ENCODE peak calls at places on chromosomes 11 and 22, in nine cellular contexts. One of them, this sample, is unnamed.

GRCh38 chr11:112412383-112412782 is 151.7 kb upstream of the PLET1 start:
- DNase-seq in A549: no peak
- DNase-seq in progenitor cell of endocrine pancreas: no peak
- DNase-seq in IMR-90: no peak
- DNase-seq in body of pancreas: no peak
- DNase-seq in sigmoid colon: no peak
- DNase-seq in fibroblast of lung: no peak
- DNase-seq in right atrium auricular region: no peak
- DNase-seq in kidney epithelial cell: no peak
- DNase-seq in this sample: no peak

GRCh38 chr22:37894939-37895670 is 11.0 kb upstream of the MICALL1 start:
- DNase-seq in right atrium auricular region: no peak
- DNase-seq in body of pancreas: no peak
- DNase-seq in progenitor cell of endocrine pancreas: no peak
- DNase-seq in fibroblast of lung: no peak
- DNase-seq in kidney epithelial cell: no peak
- DNase-seq in sigmoid colon: no peak
- DNase-seq in A549: no peak
- DNase-seq in IMR-90: no peak
- DNase-seq in this sample: no peak

GRCh38 chr11:2202071-2202899 is 30.7 kb upstream of the TH start:
- DNase-seq in IMR-90: no peak
- DNase-seq in kidney epithelial cell: no peak
- DNase-seq in body of pancreas: peak
- DNase-seq in right atrium auricular region: no peak
- DNase-seq in sigmoid colon: peak
- DNase-seq in progenitor cell of endocrine pancreas: no peak
- DNase-seq in fibroblast of lung: no peak
- DNase-seq in A549: no peak
- DNase-seq in this sample: no peak

GRCh38 chr11:114678125-114679036 is at the start of gene NXPE2:
- DNase-seq in right atrium auricular region: no peak
- DNase-seq in IMR-90: peak
- DNase-seq in sigmoid colon: no peak
- DNase-seq in body of pancreas: no peak
- DNase-seq in fibroblast of lung: no peak
- DNase-seq in A549: peak
- DNase-seq in progenitor cell of endocrine pancreas: no peak
- DNase-seq in kidney epithelial cell: peak
- DNase-seq in this sample: no peak

GRCh38 chr11:117197516-117198456 is 1.4 kb upstream of the TAGLN start:
- DNase-seq in right atrium auricular region: no peak
- DNase-seq in progenitor cell of endocrine pancreas: no peak
- DNase-seq in A549: peak
- DNase-seq in IMR-90: peak
- DNase-seq in body of pancreas: no peak
- DNase-seq in kidney epithelial cell: no peak
- DNase-seq in sigmoid colon: peak
- DNase-seq in fibroblast of lung: peak
- DNase-seq in this sample: no peak

GRCh38 chr11:78138694-78139421 is 568 bp downstream of the ALG8 start:
- DNase-seq in progenitor cell of endocrine pancreas: no peak
- DNase-seq in A549: peak
- DNase-seq in fibroblast of lung: no peak
- DNase-seq in IMR-90: peak
- DNase-seq in body of pancreas: no peak
- DNase-seq in sigmoid colon: no peak
- DNase-seq in right atrium auricular region: no peak
- DNase-seq in kidney epithelial cell: no peak
- DNase-seq in this sample: no peak

GRCh38 chr11:126407682-126408288 is 52.3 kb downstream of the ST3GAL4 start:
- DNase-seq in A549: no peak
- DNase-seq in progenitor cell of endocrine pancreas: no peak
- DNase-seq in body of pancreas: no peak
- DNase-seq in fibroblast of lung: no peak
- DNase-seq in right atrium auricular region: no peak
- DNase-seq in sigmoid colon: no peak
- DNase-seq in kidney epithelial cell: no peak
- DNase-seq in IMR-90: no peak
- DNase-seq in this sample: no peak

GRCh38 chr11:35274909-35275807 is 136.2 kb downstream of the CD44 start:
- DNase-seq in sigmoid colon: peak
- DNase-seq in body of pancreas: peak
- DNase-seq in A549: peak
- DNase-seq in right atrium auricular region: no peak
- DNase-seq in kidney epithelial cell: no peak
- DNase-seq in IMR-90: no peak
- DNase-seq in fibroblast of lung: peak
- DNase-seq in progenitor cell of endocrine pancreas: no peak
- DNase-seq in this sample: no peak

GRCh38 chr11:66878554-66878953 is 21.7 kb downstream of the LRFN4 start:
- DNase-seq in kidney epithelial cell: no peak
- DNase-seq in IMR-90: peak
- DNase-seq in body of pancreas: no peak
- DNase-seq in A549: no peak
- DNase-seq in fibroblast of lung: peak
- DNase-seq in progenitor cell of endocrine pancreas: no peak
- DNase-seq in sigmoid colon: no peak
- DNase-seq in right atrium auricular region: no peak
- DNase-seq in this sample: no peak

GRCh38 chr11:15117751-15118150 is 3.0 kb downstream of the INSC start:
- DNase-seq in fibroblast of lung: no peak
- DNase-seq in A549: no peak
- DNase-seq in kidney epithelial cell: no peak
- DNase-seq in progenitor cell of endocrine pancreas: no peak
- DNase-seq in sigmoid colon: no peak
- DNase-seq in IMR-90: no peak
- DNase-seq in body of pancreas: no peak
- DNase-seq in right atrium auricular region: no peak
- DNase-seq in this sample: peak

GRCh38 chr22:29737251-29738117 is 17.7 kb downstream of the CABP7 start:
- DNase-seq in fibroblast of lung: peak
- DNase-seq in right atrium auricular region: no peak
- DNase-seq in kidney epithelial cell: no peak
- DNase-seq in progenitor cell of endocrine pancreas: no peak
- DNase-seq in A549: no peak
- DNase-seq in sigmoid colon: no peak
- DNase-seq in body of pancreas: no peak
- DNase-seq in IMR-90: no peak
- DNase-seq in this sample: no peak

GRCh38 chr22:46614070-46614931 is 5.9 kb upstream of the GRAMD4 start:
- DNase-seq in kidney epithelial cell: no peak
- DNase-seq in right atrium auricular region: no peak
- DNase-seq in progenitor cell of endocrine pancreas: no peak
- DNase-seq in fibroblast of lung: no peak
- DNase-seq in sigmoid colon: no peak
- DNase-seq in A549: no peak
- DNase-seq in body of pancreas: no peak
- DNase-seq in IMR-90: no peak
- DNase-seq in this sample: no peak

GRCh38 chr11:109508185-109508584 is 86.2 kb downstream of the C11orf87 start:
- DNase-seq in fibroblast of lung: no peak
- DNase-seq in sigmoid colon: no peak
- DNase-seq in A549: no peak
- DNase-seq in kidney epithelial cell: no peak
- DNase-seq in body of pancreas: no peak
- DNase-seq in IMR-90: no peak
- DNase-seq in progenitor cell of endocrine pancreas: no peak
- DNase-seq in right atrium auricular region: no peak
- DNase-seq in this sample: no peak

GRCh38 chr11:94058630-94059029 is 37.5 kb downstream of the HEPHL1 start:
- DNase-seq in fibroblast of lung: no peak
- DNase-seq in progenitor cell of endocrine pancreas: no peak
- DNase-seq in IMR-90: no peak
- DNase-seq in right atrium auricular region: no peak
- DNase-seq in body of pancreas: no peak
- DNase-seq in kidney epithelial cell: no peak
- DNase-seq in sigmoid colon: no peak
- DNase-seq in A549: no peak
- DNase-seq in this sample: no peak

GRCh38 chr11:12122083-12122482 is 11.7 kb downstream of the MICAL2 start:
- DNase-seq in fibroblast of lung: no peak
- DNase-seq in progenitor cell of endocrine pancreas: no peak
- DNase-seq in sigmoid colon: no peak
- DNase-seq in body of pancreas: peak
- DNase-seq in right atrium auricular region: no peak
- DNase-seq in IMR-90: no peak
- DNase-seq in kidney epithelial cell: no peak
- DNase-seq in A549: peak
- DNase-seq in this sample: no peak

GRCh38 chr22:43821606-43822425 is 9.7 kb upstream of the EFCAB6 start:
- DNase-seq in fibroblast of lung: no peak
- DNase-seq in right atrium auricular region: peak
- DNase-seq in sigmoid colon: no peak
- DNase-seq in IMR-90: no peak
- DNase-seq in body of pancreas: no peak
- DNase-seq in kidney epithelial cell: no peak
- DNase-seq in A549: no peak
- DNase-seq in progenitor cell of endocrine pancreas: no peak
- DNase-seq in this sample: peak

DNA sequence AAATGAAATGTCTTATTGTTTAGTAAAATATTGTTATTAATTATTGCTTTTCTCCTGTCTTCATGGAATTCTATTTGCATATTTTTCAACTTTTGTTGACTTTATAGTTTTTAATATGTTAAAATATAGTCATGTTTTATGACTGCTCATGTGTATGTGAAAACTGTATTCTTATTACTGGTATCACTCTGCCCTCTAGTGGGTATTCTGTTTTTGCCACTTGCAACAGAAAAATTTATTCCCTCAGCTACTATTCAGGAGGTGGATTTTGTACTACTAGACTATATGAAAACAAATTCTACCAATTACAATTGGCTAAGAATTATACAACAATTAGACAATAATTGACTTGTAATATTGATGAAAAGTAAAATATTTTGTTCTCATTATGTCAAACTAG is 45.0 kb downstream of the OR4C6 start:
- DNase-seq in right atrium auricular region: no peak
- DNase-seq in IMR-90: peak
- DNase-seq in fibroblast of lung: peak
- DNase-seq in body of pancreas: no peak
- DNase-seq in sigmoid colon: no peak
- DNase-seq in A549: peak
- DNase-seq in progenitor cell of endocrine pancreas: no peak
- DNase-seq in kidney epithelial cell: no peak
- DNase-seq in this sample: no peak
- TF ChIP-seq CTCF in right atrium auricular region: no peak
- TF ChIP-seq CTCF in IMR-90: peak
- TF ChIP-seq CTCF in fibroblast of lung: peak
- TF ChIP-seq CTCF in body of pancreas: peak
- TF ChIP-seq CTCF in sigmoid colon: no peak
- TF ChIP-seq CTCF in A549: peak
- TF ChIP-seq CTCF in progenitor cell of endocrine pancreas: peak
- TF ChIP-seq CTCF in kidney epithelial cell: peak
- TF ChIP-seq CTCF in this sample: peak

GRCh38 chr11:132405728-132406127 is 1035.3 kb downstream of the NTM start:
- DNase-seq in fibroblast of lung: no peak
- DNase-seq in kidney epithelial cell: no peak
- DNase-seq in sigmoid colon: no peak
- DNase-seq in A549: no peak
- DNase-seq in right atrium auricular region: no peak
- DNase-seq in progenitor cell of endocrine pancreas: no peak
- DNase-seq in body of pancreas: no peak
- DNase-seq in IMR-90: no peak
- DNase-seq in this sample: no peak

GRCh38 chr11:132414451-132414850 is 1044.0 kb downstream of the NTM start:
- DNase-seq in body of pancreas: no peak
- DNase-seq in A549: no peak
- DNase-seq in right atrium auricular region: no peak
- DNase-seq in sigmoid colon: no peak
- DNase-seq in fibroblast of lung: no peak
- DNase-seq in progenitor cell of endocrine pancreas: no peak
- DNase-seq in kidney epithelial cell: no peak
- DNase-seq in IMR-90: no peak
- DNase-seq in this sample: no peak

GRCh38 chr11:132409591-132410375 is 1039.4 kb downstream of the NTM start:
- DNase-seq in kidney epithelial cell: no peak
- DNase-seq in fibroblast of lung: no peak
- DNase-seq in IMR-90: no peak
- DNase-seq in body of pancreas: no peak
- DNase-seq in progenitor cell of endocrine pancreas: no peak
- DNase-seq in right atrium auricular region: no peak
- DNase-seq in A549: no peak
- DNase-seq in sigmoid colon: no peak
- DNase-seq in this sample: no peak

GRCh38 chr11:132408877-132409276 is 1038.5 kb downstream of the NTM start:
- DNase-seq in fibroblast of lung: no peak
- DNase-seq in body of pancreas: no peak
- DNase-seq in progenitor cell of endocrine pancreas: no peak
- DNase-seq in A549: no peak
- DNase-seq in kidney epithelial cell: no peak
- DNase-seq in IMR-90: no peak
- DNase-seq in right atrium auricular region: no peak
- DNase-seq in sigmoid colon: no peak
- DNase-seq in this sample: no peak

GRCh38 chr11:132410383-132410782 is 1040.0 kb downstream of the NTM start:
- DNase-seq in body of pancreas: no peak
- DNase-seq in progenitor cell of endocrine pancreas: no peak
- DNase-seq in fibroblast of lung: no peak
- DNase-seq in right atrium auricular region: no peak
- DNase-seq in IMR-90: no peak
- DNase-seq in A549: no peak
- DNase-seq in kidney epithelial cell: no peak
- DNase-seq in sigmoid colon: no peak
- DNase-seq in this sample: no peak
- TF ChIP-seq CTCF in body of pancreas: no peak
- TF ChIP-seq CTCF in progenitor cell of endocrine pancreas: no peak
- TF ChIP-seq CTCF in fibroblast of lung: no peak
- TF ChIP-seq CTCF in right atrium auricular region: no peak
- TF ChIP-seq CTCF in IMR-90: no peak
- TF ChIP-seq CTCF in A549: no peak
- TF ChIP-seq CTCF in kidney epithelial cell: no peak
- TF ChIP-seq CTCF in sigmoid colon: no peak
- TF ChIP-seq CTCF in this sample: no peak

GRCh38 chr11:61183645-61184044 is 19.7 kb upstream of the PGA3 start:
- DNase-seq in body of pancreas: no peak
- DNase-seq in A549: no peak
- DNase-seq in IMR-90: no peak
- DNase-seq in progenitor cell of endocrine pancreas: no peak
- DNase-seq in right atrium auricular region: no peak
- DNase-seq in sigmoid colon: peak
- DNase-seq in fibroblast of lung: no peak
- DNase-seq in kidney epithelial cell: no peak
- DNase-seq in this sample: no peak
- TF ChIP-seq CTCF in body of pancreas: no peak
- TF ChIP-seq CTCF in A549: no peak
- TF ChIP-seq CTCF in IMR-90: peak
- TF ChIP-seq CTCF in progenitor cell of endocrine pancreas: peak
- TF ChIP-seq CTCF in right atrium auricular region: no peak
- TF ChIP-seq CTCF in sigmoid colon: no peak
- TF ChIP-seq CTCF in fibroblast of lung: no peak
- TF ChIP-seq CTCF in kidney epithelial cell: no peak
- TF ChIP-seq CTCF in this sample: no peak

DNA sequence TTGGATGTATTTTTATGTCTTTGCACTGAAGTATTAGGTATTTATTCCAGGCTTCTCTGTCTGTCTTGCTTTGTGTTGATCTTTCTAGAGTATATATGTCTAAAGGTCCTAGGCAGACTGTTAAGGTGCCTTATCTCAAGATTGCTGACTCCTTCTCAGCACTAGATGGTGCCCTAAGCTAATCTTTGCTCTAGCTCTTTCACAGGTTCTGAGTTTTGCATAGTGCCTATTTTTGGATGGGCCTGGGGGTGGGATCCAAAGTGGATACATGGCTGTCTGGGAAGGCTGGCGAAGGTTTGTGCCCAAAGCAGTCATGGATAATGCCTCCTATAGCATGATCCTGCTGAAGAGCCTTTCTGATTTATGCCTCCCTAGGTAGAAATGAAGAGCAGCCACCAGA is 154.9 kb downstream of the TRPC6 start:
- DNase-seq in fibroblast of lung: peak
- DNase-seq in progenitor cell of endocrine pancreas: no peak
- DNase-seq in kidney epithelial cell: no peak
- DNase-seq in body of pancreas: peak
- DNase-seq in IMR-90: peak
- DNase-seq in sigmoid colon: no peak
- DNase-seq in A549: peak
- DNase-seq in right atrium auricular region: no peak
- DNase-seq in this sample: no peak
- TF ChIP-seq CTCF in fibroblast of lung: peak
- TF ChIP-seq CTCF in progenitor cell of endocrine pancreas: peak
- TF ChIP-seq CTCF in kidney epithelial cell: peak
- TF ChIP-seq CTCF in body of pancreas: peak
- TF ChIP-seq CTCF in IMR-90: peak
- TF ChIP-seq CTCF in sigmoid colon: no peak
- TF ChIP-seq CTCF in A549: peak
- TF ChIP-seq CTCF in right atrium auricular region: no peak
- TF ChIP-seq CTCF in this sample: peak

This sample was measured in osteocyte.